ENCODE peak calls at places on chromosomes 5 and 9, in eight cellular contexts. Y is NCI-H1105, K is psoas muscle, P is MM.1S, H is PC-3, D is adrenal gland, T is caudate nucleus, S is choroid plexus epithelial cell. X is an unnamed sample.

GRCh38 chr5:112878760-112879159 is 17.7 kb downstream of the SRP19 start:
- DNase-seq in T (no peak), K (no peak), S (peak; percentile 67), Y (no peak), H (peak; percentile 48), D (no peak), P (peak; percentile 94), X (no peak)

GRCh38 chr9:127523312-127523851 is 72.1 kb downstream of the LRSAM1 start:
- DNase-seq in P (no peak), T (no peak), D (no peak), K (no peak), Y (no peak), H (peak; percentile 49), S (peak; percentile 67), X (no peak)

GRCh38 chr5:176784218-176785165 is 25.9 kb upstream of the UNC5A start:
- DNase-seq in T (no peak), D (no peak), S (peak; percentile 88), Y (no peak), K (no peak), P (no peak), H (peak; percentile 88), X (peak; percentile 32)

GRCh38 chr5:154740483-154740882 is 14.7 kb upstream of the LARP1 start:
- DNase-seq in Y (no peak), T (no peak), P (no peak), S (peak; percentile 92), H (no peak), K (peak; percentile 68), D (peak; percentile 84), X (no peak)

GRCh38 chr9:114958021-114958846 is 27.8 kb upstream of the TNFSF8 start:
- DNase-seq in P (no peak), S (peak; percentile 33), Y (no peak), K (peak; percentile 30), D (peak; percentile 55), H (no peak), T (no peak), X (no peak)

GRCh38 chr9:127506814-127507750 is 55.8 kb downstream of the LRSAM1 start:
- DNase-seq in D (peak; percentile 76), K (no peak), H (no peak), T (no peak), P (no peak), Y (no peak), S (peak; percentile 68), X (no peak)

GRCh38 chr5:98927988-98928801 is 612 bp downstream of the CHD1 start:
- DNase-seq in H (peak; percentile 55), S (peak; percentile 58), K (peak; percentile 77), D (peak; percentile 82), Y (peak; percentile 11), T (peak; percentile 88), P (peak; percentile 50), X (no peak)

GRCh38 chr5:89981871-89982773 is 427.4 kb downstream of the CETN3 start:
- DNase-seq in D (no peak), H (peak; percentile 11), K (no peak), Y (no peak), S (no peak), T (no peak), P (no peak), X (no peak)

GRCh38 chr5:109690456-109691247 is 925 bp downstream of the MAN2A1 start:
- DNase-seq in S (peak; percentile 94), H (peak; percentile 61), D (peak; percentile 81), Y (peak; percentile 4), T (peak; percentile 59), P (peak; percentile 79), K (peak; percentile 74), X (peak; percentile 59)

GRCh38 chr5:80246995-80247729 is 8.7 kb downstream of the SERINC5 start:
- DNase-seq in P (peak; percentile 62), T (peak; percentile 1), H (peak; percentile 76), Y (no peak), S (peak; percentile 97), D (peak; percentile 82), K (peak; percentile 43), X (peak; percentile 79)

GRCh38 chr9:122261469-122261881 is 3.2 kb downstream of the RBM18 start:
- DNase-seq in P (no peak), K (peak; percentile 48), D (peak; percentile 69), H (peak; percentile 77), T (no peak), S (peak; percentile 75), Y (peak; percentile 64), X (peak; percentile 55)

GRCh38 chr9:129708799-129709198 is 43.4 kb downstream of the PRRX2 start:
- DNase-seq in K (no peak), Y (no peak), S (no peak), P (no peak), D (no peak), T (no peak), H (no peak), X (no peak)

GRCh38 chr5:175686826-175687225 is 29.0 kb downstream of the HRH2 start:
- DNase-seq in Y (no peak), D (no peak), P (no peak), K (no peak), H (no peak), T (no peak), S (no peak), X (no peak)

GRCh38 chr9:99044827-99045226 is 60.1 kb upstream of the TGFBR1 start:
- DNase-seq in D (no peak), P (no peak), S (no peak), H (no peak), K (no peak), Y (no peak), T (no peak), X (no peak)

GRCh38 chr5:173835131-173835530 is 53.0 kb upstream of the CPEB4 start:
- DNase-seq in H (no peak), S (no peak), Y (no peak), K (no peak), D (peak; percentile 32), P (no peak), T (no peak), X (no peak)

GRCh38 chr5:10540036-10540544 is 23.8 kb upstream of the ANKRD33B start:
- DNase-seq in P (no peak), S (no peak), H (no peak), Y (no peak), D (no peak), T (no peak), K (no peak), X (no peak)

GRCh38 chr5:171484460-171484899 is 65.0 kb downstream of the FGF18 start:
- DNase-seq in Y (no peak), D (peak; percentile 33), P (peak; percentile 22), T (no peak), K (peak; percentile 41), H (peak; percentile 50), S (peak; percentile 36), X (no peak)

GRCh38 chr9:129094387-129095169 is 13.7 kb downstream of the DOLPP1 start:
- DNase-seq in S (no peak), P (no peak), H (no peak), T (no peak), D (peak; percentile 72), Y (no peak), K (no peak), X (no peak)

X was measured in AG09309.